ENCODE peak calls at places on chromosomes 12 and 14, in seven cellular contexts. G, I, Y, E, F, D and X are unnamed samples.
A peak's percentile ranks its signal among the peaks of the same experiment; 100 is the strongest.

GRCh38 chr12:56260921-56261320 is 2.7 kb upstream of the ANKRD52 start:
- DNase-seq in F (no peak), D (no peak), Y (no peak), I (no peak), G (no peak), E (no peak), X (no peak)

GRCh38 chr14:74955229-74955999 is at the start of gene PGF:
- DNase-seq in D (no peak), E (peak; percentile 40), Y (peak; percentile 90), F (no peak), I (peak; percentile 44), G (peak; percentile 76), X (no peak)

GRCh38 chr14:100048786-100049185 is 16.4 kb upstream of the EVL start:
- DNase-seq in F (no peak), E (no peak), D (no peak), I (no peak), G (no peak), Y (no peak), X (no peak)

GRCh38 chr12:115004469-115005146 is 320.6 kb upstream of the TBX3 start:
- DNase-seq in I (no peak), E (no peak), F (no peak), G (no peak), D (peak; percentile 37), Y (no peak), X (no peak)

GRCh38 chr12:75603475-75603874 is 92.1 kb upstream of the KRR1 start:
- DNase-seq in F (no peak), I (no peak), E (no peak), Y (no peak), D (peak; percentile 30), G (no peak), X (no peak)

GRCh38 chr12:92506891-92507290 is 195.9 kb upstream of the PLEKHG7 start:
- DNase-seq in E (no peak), G (no peak), D (no peak), Y (no peak), F (no peak), I (peak; percentile 55), X (no peak)

GRCh38 chr12:56528836-56529235 is 7.2 kb downstream of the RBMS2 start:
- DNase-seq in F (no peak), D (no peak), G (no peak), I (no peak), Y (no peak), E (no peak), X (no peak)

GRCh38 chr14:92613008-92613658 is 99.6 kb downstream of the RIN3 start:
- DNase-seq in G (no peak), I (no peak), F (no peak), D (no peak), E (peak; percentile 34), Y (peak; percentile 78), X (no peak)

GRCh38 chr14:80570930-80571298 is 359.6 kb upstream of the DIO2 start:
- DNase-seq in D (no peak), I (no peak), Y (no peak), G (no peak), E (no peak), F (peak; percentile 5), X (no peak)

GRCh38 chr12:121124402-121125109 is 8.1 kb upstream of the P2RX7 start:
- DNase-seq in E (no peak), I (peak; percentile 98), D (peak; percentile 59), G (peak; percentile 50), Y (no peak), F (peak; percentile 81), X (no peak)

GRCh38 chr12:12992418-12993175 is 7.5 kb downstream of the HEBP1 start:
- DNase-seq in F (peak; percentile 27), E (no peak), I (peak; percentile 90), Y (no peak), D (peak; percentile 92), G (peak; percentile 27), X (peak; percentile 58)

GRCh38 chr14:94142247-94142646 is 12.8 kb upstream of the IFI27L2 start:
- DNase-seq in Y (no peak), F (no peak), E (no peak), D (no peak), G (no peak), I (no peak), X (no peak)

GRCh38 chr14:94142836-94143235 is 13.4 kb upstream of the IFI27L2 start:
- DNase-seq in G (no peak), Y (no peak), F (no peak), I (no peak), E (no peak), D (no peak), X (no peak)

GRCh38 chr14:94144765-94145164 is 15.4 kb upstream of the IFI27L2 start:
- DNase-seq in D (no peak), Y (peak; percentile 39), E (no peak), G (no peak), I (no peak), F (no peak), X (no peak)

GRCh38 chr14:94143711-94144110 is 14.3 kb upstream of the IFI27L2 start:
- DNase-seq in G (no peak), I (no peak), E (no peak), Y (no peak), D (no peak), F (no peak), X (no peak)

GRCh38 chr14:94143239-94143638 is 13.8 kb upstream of the IFI27L2 start:
- DNase-seq in Y (peak; percentile 61), G (no peak), F (no peak), E (no peak), D (no peak), I (peak; percentile 21), X (no peak)
- TF ChIP-seq CTCF in Y (peak; percentile 63), G (no peak), F (peak; percentile 27), E (peak; percentile 48), D (peak; percentile 24), I (peak; percentile 40), X (no peak)

GRCh38 chr12:125193798-125194562 is 128.7 kb downstream of the AACS start:
- DNase-seq in F (no peak), D (peak; percentile 54), Y (peak; percentile 63), G (no peak), E (no peak), I (peak; percentile 32), X (no peak)
- TF ChIP-seq CTCF in F (no peak), D (no peak), Y (peak; percentile 44), G (no peak), E (no peak), I (no peak), X (no peak)

GRCh38 chr12:52035926-52036325 is 15.3 kb upstream of the NR4A1 start:
- DNase-seq in D (no peak), F (no peak), G (no peak), E (no peak), I (no peak), Y (no peak), X (no peak)

GRCh38 chr12:52033506-52034258 is 17.6 kb upstream of the NR4A1 start:
- DNase-seq in I (no peak), F (no peak), Y (no peak), G (no peak), D (no peak), E (no peak), X (no peak)

GRCh38 chr12:52036587-52037171 is 14.6 kb upstream of the NR4A1 start:
- DNase-seq in Y (peak; percentile 92), E (peak; percentile 83), F (no peak), D (peak; percentile 69), I (peak; percentile 55), G (peak; percentile 94), X (peak; percentile 66)

GRCh38 chr12:52038447-52038846 is 12.8 kb upstream of the NR4A1 start:
- DNase-seq in I (no peak), Y (no peak), D (no peak), G (no peak), F (no peak), E (no peak), X (no peak)

DNA sequence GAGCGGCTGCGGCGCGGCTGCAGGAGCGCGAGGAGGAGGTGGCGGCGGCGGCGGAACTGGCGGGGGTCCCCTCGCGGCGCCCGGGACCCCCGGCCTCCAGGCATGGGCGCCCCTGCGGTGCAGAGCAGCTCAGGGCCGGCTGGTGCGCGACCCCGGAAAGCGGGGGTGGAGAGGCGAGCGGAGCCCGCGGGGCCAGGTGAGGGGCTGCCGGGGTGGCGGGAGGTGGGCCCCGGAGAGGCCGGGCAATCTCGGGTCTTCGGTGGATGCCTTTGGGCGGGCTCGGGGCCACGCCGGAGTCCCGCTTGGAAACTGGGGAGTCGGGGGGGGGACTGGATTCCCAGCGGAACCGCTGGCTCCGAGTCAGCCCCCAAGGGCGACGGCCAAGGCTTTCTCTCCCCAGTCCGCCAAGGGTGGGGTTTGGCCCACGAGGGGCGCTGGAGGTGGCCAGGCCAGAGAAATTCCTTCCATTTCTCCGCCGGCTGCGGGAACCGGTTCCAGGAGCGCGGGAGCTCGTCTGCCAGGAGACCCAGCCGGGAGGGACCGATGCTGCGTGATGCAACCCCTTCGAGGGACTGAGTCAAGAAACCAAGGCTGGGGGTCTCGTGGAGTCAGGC is 13.9 kb upstream of the NR4A1 start:
- DNase-seq in Y (peak; percentile 69), D (no peak), G (peak; percentile 75), I (no peak), E (no peak), F (no peak), X (no peak)
- TF ChIP-seq CTCF in Y (peak; percentile 36), D (no peak), G (no peak), I (no peak), E (no peak), F (no peak), X (no peak)

DNA sequence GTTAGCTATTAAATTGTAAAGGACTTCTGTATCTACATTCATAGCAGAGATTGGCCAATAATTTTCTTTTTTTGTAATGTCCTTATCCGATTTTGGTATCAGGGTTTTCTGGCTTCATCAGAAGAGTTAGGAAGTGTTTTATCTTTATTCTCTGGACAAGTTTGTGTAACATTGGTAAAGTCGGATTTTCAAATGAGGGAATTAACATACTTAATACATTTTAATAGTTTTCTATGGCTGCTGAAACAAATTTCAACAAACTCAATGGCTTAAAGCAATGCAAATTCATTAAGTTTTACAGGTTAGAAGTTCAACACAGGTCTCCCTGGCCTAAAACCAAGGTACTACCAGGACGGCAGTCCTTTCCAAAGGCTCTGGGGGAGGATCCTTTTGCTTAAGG is 13.2 kb upstream of the SLC8A3 start:
- DNase-seq in F (no peak), G (no peak), Y (no peak), I (no peak), E (no peak), D (no peak), X (no peak)
- TF ChIP-seq CTCF in F (no peak), G (no peak), Y (no peak), I (no peak), E (no peak), D (no peak), X (no peak)

GRCh38 chr12:41067941-41068645 is 120.0 kb upstream of the PDZRN4 start:
- DNase-seq in F (no peak), G (no peak), E (no peak), I (no peak), D (no peak), Y (no peak), X (no peak)
- TF ChIP-seq CTCF in F (no peak), G (no peak), E (no peak), I (no peak), D (no peak), Y (no peak), X (no peak)

DNA sequence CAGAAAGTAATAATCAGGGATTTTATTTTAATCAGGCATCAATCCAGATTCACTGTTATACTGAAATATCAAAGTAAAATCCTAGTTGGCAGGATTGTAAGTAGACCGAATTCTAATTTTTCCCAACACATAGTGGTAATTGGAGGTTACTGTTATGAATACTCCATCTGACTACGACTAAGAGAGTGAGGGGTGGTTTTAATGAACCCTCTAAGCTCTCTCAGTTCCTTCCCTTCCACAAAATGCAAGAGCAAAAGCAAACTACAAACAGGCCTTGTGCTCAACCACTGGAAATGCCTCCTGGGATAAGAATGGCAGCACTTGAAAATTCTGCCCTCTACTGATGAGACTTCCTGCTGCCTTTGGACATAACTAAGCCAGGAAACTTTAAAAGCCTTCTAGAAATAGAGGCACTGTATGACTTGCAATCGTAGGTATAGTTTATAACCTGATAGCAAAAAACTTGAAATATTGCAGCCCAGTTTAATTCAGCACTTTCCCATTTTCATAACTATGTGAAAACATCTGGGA is 184.8 kb downstream of the SLC16A7 start:
- DNase-seq in I (peak; percentile 63), G (no peak), E (no peak), F (peak; percentile 24), Y (peak; percentile 50), D (peak; percentile 9), X (no peak)
- TF ChIP-seq CTCF in I (peak; percentile 65), G (peak; percentile 47), E (peak; percentile 20), F (peak; percentile 34), Y (peak; percentile 58), D (peak; percentile 39), X (no peak)